ENCODE peak calls at places on chromosomes 3 and 15, in seven cellular contexts. One of them, this sample, is unnamed.

GRCh38 chr3:120071259-120071658 is 23.0 kb downstream of the GSK3B start:
- DNase-seq in RKO: no peak
- DNase-seq in NCI-H774: no peak
- DNase-seq in anterior cingulate cortex: no peak
- DNase-seq in activated T-cell treated with anti-CD3 and anti-CD28 coated beads, Interleukin-2, amount 50 U/mL, for 24 hours: no peak
- DNase-seq in A673: no peak
- DNase-seq in Kasumi-1: no peak
- DNase-seq in this sample: no peak

GRCh38 chr3:156033428-156033827 is 87.0 kb upstream of the KCNAB1 start:
- DNase-seq in anterior cingulate cortex: no peak
- DNase-seq in A673: no peak
- DNase-seq in RKO: no peak
- DNase-seq in NCI-H774: no peak
- DNase-seq in activated T-cell treated with anti-CD3 and anti-CD28 coated beads, Interleukin-2, amount 50 U/mL, for 24 hours: no peak
- DNase-seq in Kasumi-1: no peak
- DNase-seq in this sample: no peak

GRCh38 chr3:47410801-47411646 is 30.2 kb downstream of the PTPN23 start:
- DNase-seq in NCI-H774: no peak
- DNase-seq in A673: no peak
- DNase-seq in Kasumi-1: no peak
- DNase-seq in RKO: no peak
- DNase-seq in anterior cingulate cortex: no peak
- DNase-seq in activated T-cell treated with anti-CD3 and anti-CD28 coated beads, Interleukin-2, amount 50 U/mL, for 24 hours: no peak
- DNase-seq in this sample: no peak

GRCh38 chr15:56820333-56820732 is 87.0 kb upstream of the ZNF280D start:
- DNase-seq in activated T-cell treated with anti-CD3 and anti-CD28 coated beads, Interleukin-2, amount 50 U/mL, for 24 hours: no peak
- DNase-seq in anterior cingulate cortex: no peak
- DNase-seq in NCI-H774: no peak
- DNase-seq in RKO: no peak
- DNase-seq in Kasumi-1: peak
- DNase-seq in A673: no peak
- DNase-seq in this sample: peak

GRCh38 chr3:182879031-182879611 is 85.8 kb downstream of the ATP11B start:
- DNase-seq in Kasumi-1: no peak
- DNase-seq in RKO: no peak
- DNase-seq in NCI-H774: no peak
- DNase-seq in A673: no peak
- DNase-seq in activated T-cell treated with anti-CD3 and anti-CD28 coated beads, Interleukin-2, amount 50 U/mL, for 24 hours: no peak
- DNase-seq in anterior cingulate cortex: no peak
- DNase-seq in this sample: no peak

GRCh38 chr3:123082370-123083065 is 15.7 kb downstream of the PDIA5 start:
- DNase-seq in activated T-cell treated with anti-CD3 and anti-CD28 coated beads, Interleukin-2, amount 50 U/mL, for 24 hours: no peak
- DNase-seq in anterior cingulate cortex: no peak
- DNase-seq in Kasumi-1: peak
- DNase-seq in RKO: no peak
- DNase-seq in A673: no peak
- DNase-seq in NCI-H774: no peak
- DNase-seq in this sample: no peak

GRCh38 chr3:30777426-30777825 is 117.0 kb downstream of the GADL1 start:
- DNase-seq in RKO: no peak
- DNase-seq in anterior cingulate cortex: no peak
- DNase-seq in activated T-cell treated with anti-CD3 and anti-CD28 coated beads, Interleukin-2, amount 50 U/mL, for 24 hours: no peak
- DNase-seq in Kasumi-1: no peak
- DNase-seq in NCI-H774: no peak
- DNase-seq in A673: no peak
- DNase-seq in this sample: no peak

GRCh38 chr15:97929456-97930229 is 30.9 kb upstream of the ARRDC4 start:
- DNase-seq in RKO: no peak
- DNase-seq in NCI-H774: no peak
- DNase-seq in Kasumi-1: no peak
- DNase-seq in activated T-cell treated with anti-CD3 and anti-CD28 coated beads, Interleukin-2, amount 50 U/mL, for 24 hours: no peak
- DNase-seq in anterior cingulate cortex: no peak
- DNase-seq in A673: no peak
- DNase-seq in this sample: no peak

GRCh38 chr3:190443257-190443656 is 6.4 kb downstream of the TMEM207 start:
- DNase-seq in NCI-H774: no peak
- DNase-seq in activated T-cell treated with anti-CD3 and anti-CD28 coated beads, Interleukin-2, amount 50 U/mL, for 24 hours: no peak
- DNase-seq in A673: peak
- DNase-seq in RKO: peak
- DNase-seq in anterior cingulate cortex: no peak
- DNase-seq in Kasumi-1: peak
- DNase-seq in this sample: peak

GRCh38 chr3:58066842-58067241 is 58.6 kb downstream of the FLNB start:
- DNase-seq in A673: no peak
- DNase-seq in NCI-H774: no peak
- DNase-seq in activated T-cell treated with anti-CD3 and anti-CD28 coated beads, Interleukin-2, amount 50 U/mL, for 24 hours: no peak
- DNase-seq in anterior cingulate cortex: no peak
- DNase-seq in Kasumi-1: no peak
- DNase-seq in RKO: no peak
- DNase-seq in this sample: no peak

GRCh38 chr15:98791046-98791701 is 142.8 kb downstream of the IGF1R start:
- DNase-seq in RKO: no peak
- DNase-seq in Kasumi-1: no peak
- DNase-seq in anterior cingulate cortex: no peak
- DNase-seq in activated T-cell treated with anti-CD3 and anti-CD28 coated beads, Interleukin-2, amount 50 U/mL, for 24 hours: no peak
- DNase-seq in NCI-H774: no peak
- DNase-seq in A673: no peak
- DNase-seq in this sample: no peak

GRCh38 chr3:66490984-66491383 is 9.8 kb downstream of the LRIG1 start:
- DNase-seq in A673: no peak
- DNase-seq in RKO: no peak
- DNase-seq in anterior cingulate cortex: no peak
- DNase-seq in activated T-cell treated with anti-CD3 and anti-CD28 coated beads, Interleukin-2, amount 50 U/mL, for 24 hours: no peak
- DNase-seq in Kasumi-1: no peak
- DNase-seq in NCI-H774: no peak
- DNase-seq in this sample: no peak

GRCh38 chr15:85543741-85544155 is 163.3 kb downstream of the AKAP13 start:
- DNase-seq in NCI-H774: peak
- DNase-seq in anterior cingulate cortex: no peak
- DNase-seq in activated T-cell treated with anti-CD3 and anti-CD28 coated beads, Interleukin-2, amount 50 U/mL, for 24 hours: peak
- DNase-seq in Kasumi-1: no peak
- DNase-seq in RKO: no peak
- DNase-seq in A673: no peak
- DNase-seq in this sample: no peak

GRCh38 chr3:134359121-134360010 is 14.9 kb downstream of the AMOTL2 start:
- DNase-seq in anterior cingulate cortex: no peak
- DNase-seq in A673: no peak
- DNase-seq in NCI-H774: no peak
- DNase-seq in RKO: no peak
- DNase-seq in activated T-cell treated with anti-CD3 and anti-CD28 coated beads, Interleukin-2, amount 50 U/mL, for 24 hours: no peak
- DNase-seq in Kasumi-1: no peak
- DNase-seq in this sample: no peak

GRCh38 chr15:91445701-91446100 is 345.6 kb downstream of the SV2B start:
- DNase-seq in RKO: no peak
- DNase-seq in A673: no peak
- DNase-seq in Kasumi-1: no peak
- DNase-seq in NCI-H774: no peak
- DNase-seq in activated T-cell treated with anti-CD3 and anti-CD28 coated beads, Interleukin-2, amount 50 U/mL, for 24 hours: no peak
- DNase-seq in anterior cingulate cortex: no peak
- DNase-seq in this sample: no peak

GRCh38 chr15:36177590-36178281 is 401.7 kb upstream of the CDIN1 start:
- DNase-seq in Kasumi-1: no peak
- DNase-seq in activated T-cell treated with anti-CD3 and anti-CD28 coated beads, Interleukin-2, amount 50 U/mL, for 24 hours: no peak
- DNase-seq in A673: peak
- DNase-seq in NCI-H774: peak
- DNase-seq in anterior cingulate cortex: no peak
- DNase-seq in RKO: no peak
- DNase-seq in this sample: no peak